ENCODE peak calls at places on chromosomes 1 and 21, in four cellular contexts. D is activated CD4-positive, alpha-beta T cell treated with anti-CD3 and anti-CD28 coated beads, Interleukin-2, amount 50 U/mL, for 48 hours; E is NCI-H2107; O is osteocyte. F is an unnamed sample.

GRCh38 chr1:239719642-239720258 is 333.4 kb downstream of the CHRM3 start:
- DNase-seq in O (no peak), E (no peak), D (peak), F (peak)

GRCh38 chr1:27356277-27356627 is 10.5 kb downstream of the MAP3K6 start:
- DNase-seq in E (no peak), O (no peak), D (no peak), F (no peak)

GRCh38 chr1:1302951-1303509 is 4.7 kb downstream of the ACAP3 start:
- DNase-seq in D (no peak), O (no peak), E (no peak), F (no peak)

GRCh38 chr1:150649441-150649840 is 20.0 kb upstream of the ENSA start:
- DNase-seq in O (no peak), E (no peak), D (no peak), F (no peak)

GRCh38 chr1:183893561-183894289 is 88.8 kb downstream of the RGL1 start:
- DNase-seq in D (no peak), O (no peak), E (no peak), F (no peak)

GRCh38 chr1:22850281-22850680 is 122.4 kb downstream of the LACTBL1 start:
- DNase-seq in D (no peak), E (no peak), O (no peak), F (no peak)

GRCh38 chr1:14507227-14507626 is 91.3 kb upstream of the KAZN start:
- DNase-seq in O (no peak), D (no peak), E (no peak), F (no peak)

GRCh38 chr1:33347650-33347992 is 26.7 kb upstream of the A3GALT2 start:
- DNase-seq in O (no peak), D (no peak), E (no peak), F (no peak)

GRCh38 chr1:182595641-182596240 is 6.7 kb upstream of the RNASEL start:
- DNase-seq in E (no peak), O (no peak), D (peak), F (peak)

GRCh38 chr1:30675761-30676160 is 47.6 kb downstream of the MATN1 start:
- DNase-seq in O (no peak), E (no peak), D (no peak), F (no peak)

GRCh38 chr1:29496701-29497100 is 260.4 kb downstream of the PTPRU start:
- DNase-seq in D (no peak), E (no peak), O (peak), F (no peak)

GRCh38 chr21:34722684-34723300 is 54.0 kb downstream of the CLIC6 start:
- DNase-seq in D (peak), O (no peak), E (no peak), F (peak)

GRCh38 chr1:16167331-16168143 is 11.7 kb upstream of the EPHA2 start:
- DNase-seq in O (no peak), D (peak), E (no peak), F (peak)

GRCh38 chr1:175548774-175549173 is 194.6 kb downstream of the TNR start:
- DNase-seq in D (no peak), E (no peak), O (no peak), F (no peak)

GRCh38 chr1:190098756-190099155 is 378.9 kb downstream of the BRINP3 start:
- DNase-seq in D (no peak), O (no peak), E (no peak), F (no peak)

GRCh38 chr1:24888971-24889670 is 41.0 kb downstream of the RUNX3 start:
- DNase-seq in E (no peak), D (no peak), O (no peak), F (no peak)

GRCh38 chr1:44544960-44545359 is 129.3 kb downstream of the TMEM53 start:
- DNase-seq in D (no peak), O (no peak), E (no peak), F (no peak)

GRCh38 chr1:79496129-79496528 is 489.6 kb upstream of the ADGRL4 start:
- DNase-seq in E (no peak), D (no peak), O (no peak), F (no peak)

GRCh38 chr1:63704443-63704842 is 69.4 kb upstream of the ROR1 start:
- DNase-seq in E (no peak), D (no peak), O (no peak), F (no peak)

GRCh38 chr1:220788146-220788545 is 1.4 kb downstream of the MTARC1 start:
- DNase-seq in D (no peak), E (no peak), O (peak), F (no peak)

GRCh38 chr21:21200103-21200938 is 202.1 kb downstream of the NCAM2 start:
- DNase-seq in O (no peak), E (no peak), D (peak), F (peak)

GRCh38 chr1:46484783-46485490 is 4.7 kb upstream of the DMBX1 start:
- DNase-seq in E (no peak), O (no peak), D (no peak), F (no peak)

GRCh38 chr1:228917342-228917741 is 182.1 kb downstream of the RHOU start:
- DNase-seq in D (no peak), E (no peak), O (no peak), F (no peak)

GRCh38 chr1:55146781-55147180 is 68.4 kb downstream of the USP24 start:
- DNase-seq in D (no peak), E (no peak), O (no peak), F (no peak)

GRCh38 chr1:155910621-155911121 is 478 bp downstream of the RIT1 start:
- DNase-seq in D (peak), O (no peak), E (no peak), F (peak)

GRCh38 chr1:21239181-21239580 is 51.1 kb downstream of the ECE1 start:
- DNase-seq in D (peak), E (no peak), O (no peak), F (no peak)